ENCODE peak calls at places on chromosomes 16 and 17, in nine cellular contexts. U is SK-N-SH; G is SJSA1; N is HCT116; S is ascending aorta; A is foreskin keratinocyte; P is CD8-positive, alpha-beta T cell; E is stomach; X is GM23338. Z is an unnamed sample.

GRCh38 chr17:38982858-38983746 is 15.9 kb upstream of the FBXO47 start:
- DNase-seq in U (peak; percentile 75), G (peak; percentile 45), N (peak; percentile 53), S (peak; percentile 71), A (peak; percentile 41), P (no peak), E (peak; percentile 49), X (peak; percentile 89), Z (no peak)

GRCh38 chr16:86823895-86824671 is 245.7 kb downstream of the FOXL1 start:
- DNase-seq in U (no peak), G (peak; percentile 90), N (no peak), S (no peak), A (peak; percentile 69), P (no peak), E (no peak), X (no peak), Z (no peak)

GRCh38 chr17:36705651-36706436 is 104.5 kb downstream of the MRM1 start:
- DNase-seq in U (peak; percentile 86), G (peak; percentile 25), N (peak; percentile 18), S (no peak), A (peak; percentile 26), P (no peak), E (peak; percentile 46), X (peak; percentile 85), Z (no peak)

GRCh38 chr17:51617876-51618455 is 357.6 kb downstream of the UTP18 start:
- DNase-seq in U (no peak), G (no peak), N (no peak), S (no peak), A (no peak), P (no peak), E (no peak), X (no peak), Z (no peak)

GRCh38 chr17:15981646-15982580 is 17.6 kb downstream of the ZSWIM7 start:
- DNase-seq in U (no peak), G (no peak), N (no peak), S (no peak), A (peak; percentile 58), P (no peak), E (no peak), X (peak; percentile 42), Z (no peak)

GRCh38 chr16:81888520-81889394 is 109.7 kb downstream of the PLCG2 start:
- DNase-seq in U (no peak), G (no peak), N (no peak), S (no peak), A (no peak), P (no peak), E (no peak), X (no peak), Z (no peak)

GRCh38 chr17:51442112-51442865 is 181.9 kb downstream of the UTP18 start:
- DNase-seq in U (no peak), G (no peak), N (no peak), S (no peak), A (no peak), P (no peak), E (no peak), X (no peak), Z (no peak)

GRCh38 chr17:46877466-46877865 is 26.1 kb downstream of the WNT9B start:
- DNase-seq in U (no peak), G (no peak), N (no peak), S (no peak), A (no peak), P (no peak), E (no peak), X (no peak), Z (no peak)

GRCh38 chr17:28613916-28614315 is at the start of gene RSKR:
- DNase-seq in U (no peak), G (no peak), N (no peak), S (no peak), A (no peak), P (no peak), E (no peak), X (no peak), Z (no peak)

GRCh38 chr16:745739-746138 is 4.9 kb upstream of the CIAO3 start:
- DNase-seq in U (peak; percentile 81), G (no peak), N (no peak), S (no peak), A (no peak), P (no peak), E (peak; percentile 44), X (peak; percentile 91), Z (no peak)

GRCh38 chr17:65730711-65731169 is 169.3 kb upstream of the AXIN2 start:
- DNase-seq in U (no peak), G (no peak), N (no peak), S (no peak), A (no peak), P (no peak), E (no peak), X (no peak), Z (no peak)

GRCh38 chr17:67353161-67353560 is 13.2 kb downstream of the PSMD12 start:
- DNase-seq in U (no peak), G (no peak), N (no peak), S (no peak), A (no peak), P (no peak), E (no peak), X (peak; percentile 18), Z (no peak)

GRCh38 chr17:60720763-60721531 is 43.3 kb downstream of the BCAS3 start:
- DNase-seq in U (peak; percentile 66), G (peak; percentile 57), N (peak; percentile 60), S (no peak), A (peak; percentile 43), P (no peak), E (no peak), X (peak; percentile 76), Z (no peak)

GRCh38 chr16:82990155-82990554 is 363.4 kb downstream of the CDH13 start:
- DNase-seq in U (no peak), G (no peak), N (no peak), S (no peak), A (peak; percentile 33), P (no peak), E (no peak), X (no peak), Z (no peak)

GRCh38 chr16:31063843-31064611 is 10.0 kb downstream of the ZNF668 start:
- DNase-seq in U (no peak), G (no peak), N (no peak), S (no peak), A (no peak), P (no peak), E (no peak), X (no peak), Z (no peak)

GRCh38 chr16:48499822-48500440 is 110.0 kb downstream of the N4BP1 start:
- DNase-seq in U (peak; percentile 56), G (peak; percentile 66), N (no peak), S (peak; percentile 80), A (peak; percentile 37), P (no peak), E (no peak), X (no peak), Z (no peak)

GRCh38 chr17:70195091-70195490 is 25.8 kb downstream of the KCNJ2 start:
- DNase-seq in U (no peak), G (no peak), N (no peak), S (no peak), A (no peak), P (no peak), E (no peak), X (no peak), Z (no peak)

GRCh38 chr17:60134396-60135159 is 15.2 kb upstream of the CA4 start:
- DNase-seq in U (peak; percentile 69), G (no peak), N (no peak), S (peak; percentile 51), A (peak; percentile 17), P (no peak), E (peak; percentile 19), X (no peak), Z (no peak)

DNA sequence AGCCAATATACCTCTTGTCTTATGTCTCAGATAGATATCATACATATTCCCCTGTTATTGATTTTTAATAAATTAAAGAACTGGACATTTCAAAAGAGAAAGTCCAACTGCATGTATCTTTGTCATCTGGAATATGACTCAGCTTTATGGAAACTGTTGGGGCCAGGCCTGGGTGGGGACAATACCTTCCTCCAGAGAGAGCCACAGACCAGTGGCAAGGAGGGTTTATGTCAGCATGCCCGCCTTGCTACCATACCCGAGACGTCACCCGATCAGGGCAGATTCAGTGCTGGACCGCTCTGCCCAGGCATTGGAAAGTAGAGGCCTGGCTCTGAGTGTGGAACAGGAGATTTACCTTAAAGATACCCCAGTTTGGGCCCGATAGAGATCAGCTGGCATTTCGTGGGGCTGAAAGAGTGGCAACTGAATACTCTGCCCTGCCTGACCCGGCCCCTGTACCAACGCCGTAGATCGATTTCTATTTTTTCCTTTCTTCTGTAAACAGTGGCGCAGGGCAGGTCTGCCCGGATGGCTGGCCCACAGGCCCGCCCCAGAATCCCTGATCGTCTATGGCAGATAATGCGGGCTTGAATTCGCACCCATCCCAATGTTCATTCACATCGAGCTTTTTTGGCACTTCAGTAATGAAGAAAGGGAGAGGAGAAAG is 158.6 kb downstream of the SALL1 start:
- DNase-seq in U (no peak), G (no peak), N (no peak), S (no peak), A (no peak), P (no peak), E (no peak), X (no peak), Z (no peak)
- H3K4me1 ChIP-seq in U (no peaks in the 10 kb centered on the region), G (no peaks in the 10 kb centered on the region), N (no peaks in the 10 kb centered on the region), S (no peaks in the 10 kb centered on the region), A (no peaks in the 10 kb centered on the region), P (no peaks in the 10 kb centered on the region), E (no peaks in the 10 kb centered on the region), X (no peaks in the 10 kb centered on the region), Z (no peaks in the 10 kb centered on the region)

GRCh38 chr17:12349297-12349696 is 316.4 kb upstream of the MYOCD start:
- DNase-seq in U (no peak), G (no peak), N (no peak), S (no peak), A (no peak), P (no peak), E (no peak), X (no peak), Z (no peak)
- H3K4me1 ChIP-seq in U (no peaks in the 10 kb centered on the region), G (peaks cover 3% of the 10 kb centered on the region), N (no peaks in the 10 kb centered on the region), S (no peaks in the 10 kb centered on the region), A (no peaks in the 10 kb centered on the region), P (no peaks in the 10 kb centered on the region), E (no peaks in the 10 kb centered on the region), X (no peaks in the 10 kb centered on the region), Z (no peaks in the 10 kb centered on the region)

DNA sequence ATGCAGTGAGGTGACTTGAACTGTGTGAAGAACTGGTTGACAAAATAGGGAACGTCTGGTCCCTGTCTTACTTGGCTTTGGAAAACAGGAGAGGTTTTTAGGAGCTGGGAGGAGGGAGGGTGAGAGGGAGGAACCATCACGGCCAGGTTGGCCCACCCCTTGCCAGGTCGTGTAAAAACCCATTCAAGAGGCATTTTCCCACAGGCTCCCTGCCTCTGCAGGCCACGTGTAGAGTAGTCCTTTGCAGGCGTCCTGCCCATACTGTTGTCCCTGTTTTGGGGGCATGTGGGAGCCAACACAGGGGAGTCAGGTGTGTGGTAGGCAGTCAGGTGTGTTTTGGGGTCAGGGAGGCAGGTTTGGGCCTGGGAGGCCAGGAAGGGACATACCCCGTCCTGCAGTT is 169.4 kb downstream of the RAB11FIP4 start:
- DNase-seq in U (no peak), G (no peak), N (no peak), S (no peak), A (no peak), P (no peak), E (no peak), X (peak; percentile 47), Z (no peak)
- H3K4me1 ChIP-seq in U (peaks cover 12% of the 10 kb centered on the region), G (peaks cover 40% of the 10 kb centered on the region), N (no peaks in the 10 kb centered on the region), S (peaks cover 40% of the 10 kb centered on the region), A (peaks cover 15% of the 10 kb centered on the region), P (peaks cover 6% of the 10 kb centered on the region), E (peaks cover 71% of the 10 kb centered on the region), X (peaks cover 32% of the 10 kb centered on the region), Z (peaks cover 39% of the 10 kb centered on the region)

DNA sequence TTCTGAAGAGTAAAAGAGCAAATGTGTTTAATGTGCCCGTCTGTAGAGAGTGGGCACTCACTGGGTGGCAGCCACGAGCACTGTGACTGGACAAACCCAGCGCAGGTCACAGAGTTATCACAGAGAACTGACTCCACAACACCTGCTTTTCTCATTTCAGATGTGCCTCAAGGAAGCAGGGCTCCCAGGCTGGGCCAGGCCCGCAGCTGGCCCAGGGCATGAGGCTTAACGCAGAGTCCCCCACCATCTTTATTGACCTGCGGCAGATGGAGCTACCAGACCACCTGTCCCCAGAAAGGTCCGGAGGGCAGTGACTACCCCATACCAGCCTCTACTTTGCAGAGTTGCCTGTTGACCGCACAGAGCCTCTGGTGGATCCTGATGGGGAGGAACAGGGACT is 11.9 kb downstream of the DNAAF8 start:
- DNase-seq in U (no peak), G (no peak), N (no peak), S (no peak), A (no peak), P (no peak), E (peak; percentile 30), X (no peak), Z (no peak)
- H3K4me1 ChIP-seq in U (no peaks in the 10 kb centered on the region), G (no peaks in the 10 kb centered on the region), N (no peaks in the 10 kb centered on the region), S (peaks cover 3% of the 10 kb centered on the region), A (peaks cover 9% of the 10 kb centered on the region), P (peaks cover 35% of the 10 kb centered on the region), E (peaks cover 27% of the 10 kb centered on the region), X (peaks cover 14% of the 10 kb centered on the region), Z (peaks cover 33% of the 10 kb centered on the region)

Z was measured in esophagus squamous epithelium.